ENCODE peak calls at places on chromosomes 7 and 10, in six cellular contexts. X is HCT116, J is astrocyte, V is GM23338, U is PC-9, L is PC-3. S is an unnamed sample.

GRCh38 chr7:103951311-103951710 is 38.1 kb downstream of the RELN start:
- DNase-seq in X (no peak), L (no peak), U (no peak), V (no peak), J (no peak), S (no peak)

GRCh38 chr10:50512214-50512595 is 111.6 kb downstream of the SGMS1 start:
- DNase-seq in U (no peak), L (no peak), X (no peak), J (peak), V (no peak), S (no peak)

GRCh38 chr7:23011222-23011924 is 2.6 kb downstream of the HYCC1 start:
- DNase-seq in U (no peak), V (no peak), X (no peak), J (no peak), L (no peak), S (no peak)

GRCh38 chr7:123622660-123623386 is 21.2 kb downstream of the ASB15 start:
- DNase-seq in X (no peak), L (no peak), J (no peak), V (no peak), U (no peak), S (no peak)

GRCh38 chr10:131921191-131921590 is 20.4 kb downstream of the PPP2R2D start:
- DNase-seq in U (no peak), L (no peak), J (no peak), X (no peak), V (peak), S (peak)

GRCh38 chr7:114901771-114902170 is 20.1 kb upstream of the MDFIC start:
- DNase-seq in U (peak), X (peak), J (peak), L (peak), V (no peak), S (peak)

GRCh38 chr10:14592566-14592965 is 182.1 kb downstream of the FAM107B start:
- DNase-seq in L (no peak), J (no peak), V (no peak), U (no peak), X (no peak), S (no peak)

GRCh38 chr10:119805702-119806230 is 66.9 kb downstream of the MCMBP start:
- DNase-seq in U (no peak), L (no peak), X (no peak), V (no peak), J (no peak), S (no peak)

GRCh38 chr7:92723978-92724377 is 112.4 kb downstream of the CDK6 start:
- DNase-seq in U (no peak), V (peak), X (no peak), L (no peak), J (no peak), S (no peak)

GRCh38 chr10:112950714-112951348 is 784 bp downstream of the TCF7L2 start:
- DNase-seq in X (no peak), L (peak), V (peak), U (peak), J (peak), S (peak)

GRCh38 chr7:38283809-38284208 is 10.4 kb upstream of the TARP start:
- DNase-seq in L (no peak), J (no peak), X (no peak), U (no peak), V (no peak), S (no peak)

GRCh38 chr7:105218215-105218614 is 170.5 kb downstream of the SRPK2 start:
- DNase-seq in U (peak), X (peak), L (peak), J (peak), V (no peak), S (peak)

GRCh38 chr10:129955591-129956284 is 8.3 kb downstream of the EBF3 start:
- DNase-seq in J (no peak), X (no peak), L (peak), V (no peak), U (no peak), S (no peak)

GRCh38 chr7:13879994-13880686 is 109.3 kb downstream of the ETV1 start:
- DNase-seq in V (no peak), J (peak), U (peak), X (peak), L (peak), S (peak)

GRCh38 chr10:80259405-80259871 is 30.0 kb downstream of the MAT1A start:
- DNase-seq in X (no peak), V (no peak), L (no peak), J (no peak), U (no peak), S (no peak)

GRCh38 chr10:22345301-22346086 is at the start of gene SPAG6:
- DNase-seq in X (no peak), V (peak), J (no peak), U (no peak), L (no peak), S (no peak)

GRCh38 chr10:95860486-95861040 is 47.2 kb upstream of the CC2D2B start:
- DNase-seq in V (no peak), U (no peak), J (peak), X (no peak), L (no peak), S (no peak)

GRCh38 chr10:98323221-98324164 is 55.5 kb upstream of the LOXL4 start:
- DNase-seq in L (peak), V (no peak), J (peak), U (peak), X (peak), S (peak)

GRCh38 chr7:158821173-158822021 is 7.9 kb downstream of the ESYT2 start:
- DNase-seq in J (peak), V (no peak), X (peak), U (peak), L (peak), S (peak)

GRCh38 chr10:110088756-110089155 is 81.0 kb downstream of the ADD3 start:
- DNase-seq in L (no peak), X (no peak), J (no peak), V (no peak), U (no peak), S (no peak)

GRCh38 chr7:91264924-91265681 is 870 bp downstream of the FZD1 start:
- DNase-seq in X (no peak), V (peak), U (peak), J (peak), L (peak), S (peak)

GRCh38 chr10:132554991-132555647 is 17.5 kb downstream of the INPP5A start:
- DNase-seq in V (no peak), J (no peak), U (no peak), L (no peak), X (no peak), S (no peak)

GRCh38 chr7:22402250-22402649 is 45.3 kb upstream of the RAPGEF5 start:
- DNase-seq in J (no peak), X (no peak), U (no peak), V (no peak), L (peak), S (no peak)

GRCh38 chr10:132848951-132849545 is 63.1 kb upstream of the NKX6-2 start:
- DNase-seq in L (no peak), J (no peak), X (no peak), V (no peak), U (no peak), S (no peak)

GRCh38 chr7:40015790-40016296 is 65.8 kb downstream of the CDK13 start:
- DNase-seq in U (no peak), X (no peak), L (peak), J (peak), V (no peak), S (peak)

GRCh38 chr7:135846339-135846738 is 97.7 kb upstream of the FAM180A start:
- DNase-seq in U (no peak), V (no peak), J (no peak), X (no peak), L (no peak), S (no peak)

GRCh38 chr7:104791065-104791464 is 222.9 kb upstream of the KMT2E start:
- DNase-seq in L (peak), J (peak), V (no peak), X (no peak), U (no peak), S (peak)

GRCh38 chr7:154942718-154943117 is 60.2 kb downstream of the PAXIP1 start:
- DNase-seq in J (no peak), V (no peak), L (no peak), U (no peak), X (no peak), S (no peak)

GRCh38 chr7:117068511-117069155 is 115.3 kb downstream of the ST7 start:
- DNase-seq in L (no peak), V (peak), U (no peak), X (no peak), J (no peak), S (no peak)

GRCh38 chr10:71267508-71268240 is 51.4 kb upstream of the SLC29A3 start:
- DNase-seq in J (no peak), X (no peak), L (no peak), U (no peak), V (no peak), S (no peak)

GRCh38 chr10:121514141-121514865 is 83.9 kb downstream of the FGFR2 start:
- DNase-seq in X (no peak), J (no peak), V (no peak), U (no peak), L (no peak), S (no peak)

GRCh38 chr10:30467939-30468338 is 34.0 kb downstream of the MAP3K8 start:
- DNase-seq in V (no peak), L (no peak), X (no peak), U (no peak), J (no peak), S (no peak)

GRCh38 chr10:45514283-45515270 is 140.6 kb downstream of the ALOX5 start:
- DNase-seq in L (peak), U (no peak), J (peak), V (peak), X (no peak), S (peak)

GRCh38 chr7:112204072-112204775 is 2.0 kb downstream of the DOCK4 start:
- DNase-seq in L (peak), V (peak), U (no peak), X (no peak), J (no peak), S (peak)

GRCh38 chr7:55192718-55193117 is 172.4 kb upstream of the LANCL2 start:
- DNase-seq in J (peak), X (no peak), L (peak), U (no peak), V (no peak), S (peak)

GRCh38 chr10:5904227-5904626 is 14.2 kb downstream of the FBH1 start:
- DNase-seq in U (no peak), X (no peak), J (no peak), L (no peak), V (no peak), S (no peak)

GRCh38 chr7:129208667-129209066 is 16.2 kb upstream of the AHCYL2 start:
- DNase-seq in L (no peak), U (no peak), X (no peak), J (no peak), V (no peak), S (no peak)

GRCh38 chr7:33423646-33424020 is 294.3 kb downstream of the BBS9 start:
- DNase-seq in J (no peak), V (peak), U (no peak), X (peak), L (peak), S (no peak)

DNA sequence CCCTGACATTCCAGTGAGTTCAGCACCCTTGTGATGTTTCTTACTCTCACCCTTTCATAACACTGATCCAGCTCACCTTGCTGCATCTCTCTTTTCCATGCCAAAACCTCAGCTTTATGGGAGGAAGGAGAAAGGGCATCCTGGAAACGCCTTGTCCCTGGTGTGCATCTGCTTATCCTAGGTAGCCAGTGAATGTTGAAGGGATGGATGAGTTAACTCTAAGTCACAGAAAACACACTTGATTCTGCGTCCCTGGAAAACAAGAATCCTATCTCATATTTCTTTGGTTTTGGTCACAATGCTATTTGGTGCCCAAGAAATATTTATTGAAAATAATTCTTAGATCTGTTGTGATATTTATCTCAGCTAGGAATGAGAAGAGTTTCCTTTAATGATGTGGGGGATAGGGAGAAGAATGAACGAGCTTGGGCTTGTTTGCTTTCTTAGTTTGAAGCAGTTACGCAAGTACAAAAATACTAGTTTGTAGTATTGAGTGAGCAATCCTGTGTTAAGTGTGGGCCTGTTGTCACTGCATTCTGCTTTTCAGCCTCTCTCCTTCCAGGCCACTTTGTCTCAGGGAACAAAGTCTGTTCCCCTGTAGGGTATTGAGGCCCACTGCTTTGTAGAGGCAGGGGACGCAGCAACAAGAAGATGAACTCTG is 126.5 kb downstream of the ARID5B start:
- DNase-seq in J (no peak), X (no peak), L (peak), U (no peak), V (no peak), S (peak)
- TF ChIP-seq EZH2 in J (no peak), X (no peak), L (no peak), U (no peak), V (no peak), S (no peak)

GRCh38 chr7:140594131-140594691 is 46.4 kb downstream of the DENND2A start:
- DNase-seq in L (no peak), J (no peak), V (no peak), U (no peak), X (no peak), S (no peak)

GRCh38 chr7:140593583-140593982 is 47.0 kb downstream of the DENND2A start:
- DNase-seq in L (no peak), X (no peak), V (no peak), J (no peak), U (no peak), S (no peak)

GRCh38 chr7:140595468-140596147 is 45.0 kb downstream of the DENND2A start:
- DNase-seq in V (peak), X (no peak), L (no peak), J (no peak), U (no peak), S (no peak)

GRCh38 chr7:140591178-140591902 is 49.3 kb downstream of the DENND2A start:
- DNase-seq in J (peak), X (no peak), V (no peak), L (peak), U (no peak), S (peak)

GRCh38 chr7:140592957-140593356 is 47.7 kb downstream of the DENND2A start:
- DNase-seq in L (peak), V (no peak), U (no peak), X (no peak), J (no peak), S (no peak)
- TF ChIP-seq EZH2 in L (no peak), V (no peak), U (no peak), X (no peak), J (no peak), S (no peak)

GRCh38 chr7:1340031-1340430 is 107.4 kb downstream of the UNCX start:
- DNase-seq in U (no peak), V (no peak), X (no peak), L (no peak), J (no peak), S (no peak)

GRCh38 chr7:1339611-1340010 is 106.9 kb downstream of the UNCX start:
- DNase-seq in L (no peak), U (no peak), J (no peak), V (no peak), X (no peak), S (no peak)

GRCh38 chr7:1341361-1341675 is 108.6 kb downstream of the UNCX start:
- DNase-seq in X (no peak), V (no peak), L (no peak), U (no peak), J (no peak), S (no peak)

GRCh38 chr7:1341995-1342645 is 109.4 kb downstream of the UNCX start:
- DNase-seq in J (no peak), X (no peak), V (no peak), L (no peak), U (no peak), S (no peak)

GRCh38 chr7:1340640-1341360 is 108.1 kb downstream of the UNCX start:
- DNase-seq in J (no peak), V (no peak), L (no peak), X (no peak), U (no peak), S (no peak)
- TF ChIP-seq EZH2 in J (no peak), V (no peak), L (no peak), X (no peak), U (no peak), S (no peak)

GRCh38 chr10:8405551-8405950 is 351.1 kb downstream of the GATA3 start:
- DNase-seq in U (no peak), V (no peak), L (no peak), X (no peak), J (no peak), S (peak)
- TF ChIP-seq EZH2 in U (no peak), V (no peak), L (no peak), X (no peak), J (no peak), S (no peak)